ENCODE peak calls at places on chromosomes 11 and 22, in ten cellular contexts. One of them, this sample, is unnamed.

GRCh38 chr22:39414886-39415285 is 15.3 kb downstream of the TAB1 start:
- DNase-seq in K562: no peak
- DNase-seq in upper lobe of left lung: no peak
- DNase-seq in HCT116: no peak
- DNase-seq in SK-N-MC: no peak
- DNase-seq in H1: no peak
- DNase-seq in GM23338: no peak
- DNase-seq in endothelial cell of umbilical vein: no peak
- DNase-seq in spleen: peak
- DNase-seq in stomach: no peak
- DNase-seq in this sample: no peak

GRCh38 chr11:32411937-32412615 is 23.3 kb downstream of the WT1 start:
- DNase-seq in K562: no peak
- DNase-seq in upper lobe of left lung: no peak
- DNase-seq in HCT116: no peak
- DNase-seq in SK-N-MC: no peak
- DNase-seq in H1: no peak
- DNase-seq in GM23338: no peak
- DNase-seq in endothelial cell of umbilical vein: no peak
- DNase-seq in spleen: no peak
- DNase-seq in stomach: no peak
- DNase-seq in this sample: no peak

GRCh38 chr11:35794850-35795249 is 132.3 kb downstream of the TRIM44 start:
- DNase-seq in K562: no peak
- DNase-seq in upper lobe of left lung: no peak
- DNase-seq in HCT116: no peak
- DNase-seq in SK-N-MC: no peak
- DNase-seq in H1: no peak
- DNase-seq in GM23338: no peak
- DNase-seq in endothelial cell of umbilical vein: no peak
- DNase-seq in spleen: no peak
- DNase-seq in stomach: no peak
- DNase-seq in this sample: no peak

GRCh38 chr11:61297341-61297740 is 2.2 kb upstream of the VWCE start:
- DNase-seq in K562: no peak
- DNase-seq in upper lobe of left lung: no peak
- DNase-seq in HCT116: no peak
- DNase-seq in SK-N-MC: no peak
- DNase-seq in H1: no peak
- DNase-seq in GM23338: no peak
- DNase-seq in endothelial cell of umbilical vein: no peak
- DNase-seq in spleen: peak
- DNase-seq in stomach: no peak
- DNase-seq in this sample: no peak

GRCh38 chr11:107576497-107577086 is 11.1 kb upstream of the ALKBH8 start:
- DNase-seq in K562: peak
- DNase-seq in upper lobe of left lung: no peak
- DNase-seq in HCT116: no peak
- DNase-seq in SK-N-MC: no peak
- DNase-seq in H1: no peak
- DNase-seq in GM23338: peak
- DNase-seq in endothelial cell of umbilical vein: peak
- DNase-seq in spleen: no peak
- DNase-seq in stomach: peak
- DNase-seq in this sample: peak

GRCh38 chr11:115132829-115133228 is 371.4 kb downstream of the CADM1 start:
- DNase-seq in K562: peak
- DNase-seq in upper lobe of left lung: no peak
- DNase-seq in HCT116: no peak
- DNase-seq in SK-N-MC: no peak
- DNase-seq in H1: no peak
- DNase-seq in GM23338: peak
- DNase-seq in endothelial cell of umbilical vein: no peak
- DNase-seq in spleen: no peak
- DNase-seq in stomach: no peak
- DNase-seq in this sample: no peak

GRCh38 chr11:68896171-68896959 is 7.3 kb downstream of the MRPL21 start:
- DNase-seq in K562: no peak
- DNase-seq in upper lobe of left lung: peak
- DNase-seq in HCT116: no peak
- DNase-seq in SK-N-MC: no peak
- DNase-seq in H1: no peak
- DNase-seq in GM23338: no peak
- DNase-seq in endothelial cell of umbilical vein: no peak
- DNase-seq in spleen: peak
- DNase-seq in stomach: no peak
- DNase-seq in this sample: no peak

GRCh38 chr11:1271002-1271401 is 38.4 kb downstream of the TOLLIP start:
- DNase-seq in K562: peak
- DNase-seq in upper lobe of left lung: peak
- DNase-seq in HCT116: no peak
- DNase-seq in SK-N-MC: no peak
- DNase-seq in H1: no peak
- DNase-seq in GM23338: no peak
- DNase-seq in endothelial cell of umbilical vein: no peak
- DNase-seq in spleen: peak
- DNase-seq in stomach: no peak
- DNase-seq in this sample: no peak

GRCh38 chr11:117831661-117832415 is 7.3 kb upstream of the FXYD2 start:
- DNase-seq in K562: no peak
- DNase-seq in upper lobe of left lung: no peak
- DNase-seq in HCT116: no peak
- DNase-seq in SK-N-MC: no peak
- DNase-seq in H1: no peak
- DNase-seq in GM23338: no peak
- DNase-seq in endothelial cell of umbilical vein: no peak
- DNase-seq in spleen: peak
- DNase-seq in stomach: peak
- DNase-seq in this sample: no peak

GRCh38 chr22:20781272-20781990 is 7.5 kb downstream of the SERPIND1 start:
- DNase-seq in K562: no peak
- DNase-seq in upper lobe of left lung: no peak
- DNase-seq in HCT116: no peak
- DNase-seq in SK-N-MC: no peak
- DNase-seq in H1: no peak
- DNase-seq in GM23338: no peak
- DNase-seq in endothelial cell of umbilical vein: no peak
- DNase-seq in spleen: no peak
- DNase-seq in stomach: no peak
- DNase-seq in this sample: peak

GRCh38 chr11:77151804-77152513 is 23.9 kb downstream of the MYO7A start:
- DNase-seq in K562: no peak
- DNase-seq in upper lobe of left lung: no peak
- DNase-seq in HCT116: no peak
- DNase-seq in SK-N-MC: no peak
- DNase-seq in H1: no peak
- DNase-seq in GM23338: no peak
- DNase-seq in endothelial cell of umbilical vein: no peak
- DNase-seq in spleen: no peak
- DNase-seq in stomach: no peak
- DNase-seq in this sample: peak

GRCh38 chr22:47063606-47064005 is 301.2 kb downstream of the TBC1D22A start:
- DNase-seq in K562: no peak
- DNase-seq in upper lobe of left lung: no peak
- DNase-seq in HCT116: no peak
- DNase-seq in SK-N-MC: no peak
- DNase-seq in H1: no peak
- DNase-seq in GM23338: no peak
- DNase-seq in endothelial cell of umbilical vein: no peak
- DNase-seq in spleen: peak
- DNase-seq in stomach: peak
- DNase-seq in this sample: no peak

GRCh38 chr11:46383974-46384701 is 2.7 kb downstream of the MDK start:
- DNase-seq in K562: peak
- DNase-seq in upper lobe of left lung: no peak
- DNase-seq in HCT116: peak
- DNase-seq in SK-N-MC: no peak
- DNase-seq in H1: no peak
- DNase-seq in GM23338: no peak
- DNase-seq in endothelial cell of umbilical vein: no peak
- DNase-seq in spleen: no peak
- DNase-seq in stomach: no peak
- DNase-seq in this sample: no peak

GRCh38 chr11:18706330-18707243 is 8.0 kb downstream of the TMEM86A start:
- DNase-seq in K562: no peak
- DNase-seq in upper lobe of left lung: no peak
- DNase-seq in HCT116: no peak
- DNase-seq in SK-N-MC: no peak
- DNase-seq in H1: no peak
- DNase-seq in GM23338: peak
- DNase-seq in endothelial cell of umbilical vein: peak
- DNase-seq in spleen: peak
- DNase-seq in stomach: peak
- DNase-seq in this sample: no peak

GRCh38 chr11:119384332-119384731 is 2.8 kb upstream of the USP2 start:
- DNase-seq in K562: no peak
- DNase-seq in upper lobe of left lung: no peak
- DNase-seq in HCT116: no peak
- DNase-seq in SK-N-MC: no peak
- DNase-seq in H1: no peak
- DNase-seq in GM23338: no peak
- DNase-seq in endothelial cell of umbilical vein: no peak
- DNase-seq in spleen: no peak
- DNase-seq in stomach: no peak
- DNase-seq in this sample: no peak

DNA sequence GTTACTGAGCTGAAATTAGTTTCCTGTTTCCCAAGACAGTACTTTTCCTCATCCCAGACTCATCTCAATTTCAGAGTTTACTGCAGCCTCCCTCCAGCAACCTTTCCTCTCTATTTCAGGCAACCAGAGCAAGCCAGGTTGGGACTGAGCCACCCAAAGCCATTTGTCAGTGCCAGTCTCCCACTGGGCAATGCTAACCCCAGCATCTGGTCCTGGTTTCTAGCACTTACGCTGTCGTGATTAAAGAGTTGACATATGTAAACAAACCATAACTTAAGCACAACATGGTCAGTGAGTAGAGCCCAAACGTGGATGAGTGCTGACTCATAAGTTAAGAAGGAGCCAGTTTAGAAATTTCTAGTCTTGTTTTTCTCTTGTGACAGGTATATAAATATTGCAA is 119.6 kb upstream of the BLID start:
- DNase-seq in K562: no peak
- DNase-seq in upper lobe of left lung: no peak
- DNase-seq in HCT116: no peak
- DNase-seq in SK-N-MC: no peak
- DNase-seq in H1: no peak
- DNase-seq in GM23338: no peak
- DNase-seq in endothelial cell of umbilical vein: no peak
- DNase-seq in spleen: no peak
- DNase-seq in stomach: no peak
- DNase-seq in this sample: no peak
- TF ChIP-seq POLR2AphosphoS5 in K562: no peak
- TF ChIP-seq POLR2AphosphoS5 in upper lobe of left lung: no peak
- TF ChIP-seq POLR2AphosphoS5 in HCT116: no peak
- TF ChIP-seq POLR2AphosphoS5 in SK-N-MC: no peak
- TF ChIP-seq POLR2AphosphoS5 in H1: no peak
- TF ChIP-seq POLR2AphosphoS5 in GM23338: no peak
- TF ChIP-seq POLR2AphosphoS5 in endothelial cell of umbilical vein: no peak
- TF ChIP-seq POLR2AphosphoS5 in spleen: no peak
- TF ChIP-seq POLR2AphosphoS5 in stomach: peak
- TF ChIP-seq POLR2AphosphoS5 in this sample: no peak

DNA sequence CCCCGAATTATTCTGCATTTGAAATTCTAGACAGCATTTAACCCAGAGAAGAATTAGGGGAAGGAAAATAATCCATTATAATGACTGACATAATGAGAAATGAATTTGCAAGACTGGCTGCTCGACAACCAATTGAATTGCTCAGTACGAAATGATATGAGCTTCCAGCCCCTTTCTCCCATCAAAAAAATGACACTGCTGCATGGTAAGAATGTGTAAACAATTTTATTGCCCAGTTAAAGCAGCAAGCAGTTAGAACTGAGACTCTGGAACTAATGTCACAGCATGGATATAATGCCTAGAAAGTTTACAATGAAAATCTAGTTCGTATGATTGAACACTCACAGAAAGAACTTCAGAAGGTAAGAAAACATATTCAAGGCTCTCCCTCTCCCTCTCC is 24.7 kb upstream of the PCF11 start:
- DNase-seq in K562: no peak
- DNase-seq in upper lobe of left lung: no peak
- DNase-seq in HCT116: no peak
- DNase-seq in SK-N-MC: no peak
- DNase-seq in H1: no peak
- DNase-seq in GM23338: no peak
- DNase-seq in endothelial cell of umbilical vein: no peak
- DNase-seq in spleen: no peak
- DNase-seq in stomach: no peak
- DNase-seq in this sample: no peak
- TF ChIP-seq POLR2AphosphoS5 in K562: no peak
- TF ChIP-seq POLR2AphosphoS5 in upper lobe of left lung: no peak
- TF ChIP-seq POLR2AphosphoS5 in HCT116: no peak
- TF ChIP-seq POLR2AphosphoS5 in SK-N-MC: no peak
- TF ChIP-seq POLR2AphosphoS5 in H1: no peak
- TF ChIP-seq POLR2AphosphoS5 in GM23338: no peak
- TF ChIP-seq POLR2AphosphoS5 in endothelial cell of umbilical vein: no peak
- TF ChIP-seq POLR2AphosphoS5 in spleen: no peak
- TF ChIP-seq POLR2AphosphoS5 in stomach: no peak
- TF ChIP-seq POLR2AphosphoS5 in this sample: no peak

DNA sequence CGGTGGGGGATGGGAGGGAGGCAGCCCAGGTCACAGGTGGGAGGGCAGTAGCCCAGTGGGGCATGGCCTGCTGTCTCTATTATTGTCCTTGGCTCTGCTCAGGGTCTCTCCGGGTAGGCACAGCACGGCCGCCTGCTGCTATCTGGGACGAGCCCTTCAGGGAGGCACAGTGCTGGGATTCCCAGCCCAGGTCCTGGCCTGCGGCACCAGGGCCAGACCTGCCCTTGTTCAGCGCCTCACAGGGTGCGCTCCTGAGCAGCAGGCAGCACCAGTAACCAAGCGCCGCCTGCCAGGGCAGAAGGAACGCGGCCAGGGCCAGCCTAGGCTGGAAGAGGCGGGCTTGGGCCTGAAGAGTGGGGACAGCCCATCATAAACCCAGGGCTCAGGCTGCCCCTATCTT is 151.0 kb downstream of the MPPED1 start:
- DNase-seq in K562: no peak
- DNase-seq in upper lobe of left lung: peak
- DNase-seq in HCT116: no peak
- DNase-seq in SK-N-MC: no peak
- DNase-seq in H1: no peak
- DNase-seq in GM23338: peak
- DNase-seq in endothelial cell of umbilical vein: no peak
- DNase-seq in spleen: no peak
- DNase-seq in stomach: no peak
- DNase-seq in this sample: no peak
- TF ChIP-seq POLR2AphosphoS5 in K562: no peak
- TF ChIP-seq POLR2AphosphoS5 in upper lobe of left lung: no peak
- TF ChIP-seq POLR2AphosphoS5 in HCT116: no peak
- TF ChIP-seq POLR2AphosphoS5 in SK-N-MC: no peak
- TF ChIP-seq POLR2AphosphoS5 in H1: no peak
- TF ChIP-seq POLR2AphosphoS5 in GM23338: no peak
- TF ChIP-seq POLR2AphosphoS5 in endothelial cell of umbilical vein: no peak
- TF ChIP-seq POLR2AphosphoS5 in spleen: no peak
- TF ChIP-seq POLR2AphosphoS5 in stomach: no peak
- TF ChIP-seq POLR2AphosphoS5 in this sample: no peak

GRCh38 chr11:3947084-3947483 is 91.6 kb downstream of the STIM1 start:
- DNase-seq in K562: no peak
- DNase-seq in upper lobe of left lung: no peak
- DNase-seq in HCT116: no peak
- DNase-seq in SK-N-MC: no peak
- DNase-seq in H1: no peak
- DNase-seq in GM23338: no peak
- DNase-seq in endothelial cell of umbilical vein: peak
- DNase-seq in spleen: no peak
- DNase-seq in stomach: no peak
- DNase-seq in this sample: no peak
- TF ChIP-seq POLR2AphosphoS5 in K562: no peak
- TF ChIP-seq POLR2AphosphoS5 in upper lobe of left lung: peak
- TF ChIP-seq POLR2AphosphoS5 in HCT116: no peak
- TF ChIP-seq POLR2AphosphoS5 in SK-N-MC: no peak
- TF ChIP-seq POLR2AphosphoS5 in H1: no peak
- TF ChIP-seq POLR2AphosphoS5 in GM23338: no peak
- TF ChIP-seq POLR2AphosphoS5 in endothelial cell of umbilical vein: no peak
- TF ChIP-seq POLR2AphosphoS5 in spleen: no peak
- TF ChIP-seq POLR2AphosphoS5 in stomach: peak
- TF ChIP-seq POLR2AphosphoS5 in this sample: no peak